ENCODE peak calls at places on chromosomes 5 and 9, in four cellular contexts. H is K562, B is HepG2, J is GM12878. Q is an unnamed sample.

GRCh38 chr5:6730407-6730806 is 17.2 kb downstream of the TENT4A start:
- DNase-seq in H (no peak), B (no peak), J (no peak), Q (no peak)

GRCh38 chr9:121814594-121814993 is 163.2 kb downstream of the DAB2IP start:
- DNase-seq in H (no peak), B (no peak), J (no peak), Q (no peak)

GRCh38 chr9:20494035-20494434 is 128.3 kb downstream of the MLLT3 start:
- DNase-seq in H (no peak), B (no peak), J (no peak), Q (no peak)

GRCh38 chr9:91089405-91090131 is 272.1 kb downstream of the AUH start:
- DNase-seq in H (peak), B (peak), J (no peak), Q (no peak)

GRCh38 chr9:36748322-36748899 is 175.7 kb downstream of the MELK start:
- DNase-seq in H (peak), B (no peak), J (no peak), Q (peak)

GRCh38 chr5:36599986-36600779 is 6.2 kb upstream of the SLC1A3 start:
- DNase-seq in H (no peak), B (no peak), J (no peak), Q (no peak)

GRCh38 chr5:73763300-73764032 is 137.5 kb downstream of the ARHGEF28 start:
- DNase-seq in H (no peak), B (peak), J (no peak), Q (no peak)

GRCh38 chr5:174320051-174320450 is 274.5 kb downstream of the NSG2 start:
- DNase-seq in H (no peak), B (no peak), J (no peak), Q (no peak)

GRCh38 chr5:31523041-31523440 is 8.9 kb downstream of the DROSHA start:
- DNase-seq in H (no peak), B (no peak), J (no peak), Q (no peak)

GRCh38 chr9:124251188-124251587 is 6.6 kb upstream of the NEK6 start:
- DNase-seq in H (no peak), B (no peak), J (no peak), Q (no peak)

GRCh38 chr5:135436856-135437795 is 10.0 kb downstream of the DCANP1 start:
- DNase-seq in H (peak), B (no peak), J (no peak), Q (no peak)

GRCh38 chr5:170635706-170636105 is 131.9 kb downstream of the KCNIP1 start:
- DNase-seq in H (no peak), B (no peak), J (no peak), Q (no peak)

GRCh38 chr5:180467028-180467427 is 27.2 kb upstream of the CNOT6 start:
- DNase-seq in H (no peak), B (no peak), J (no peak), Q (no peak)

GRCh38 chr9:137310190-137311052 is 8.3 kb upstream of the NRARP start:
- DNase-seq in H (no peak), B (no peak), J (no peak), Q (no peak)

GRCh38 chr5:140267201-140267540 is 35.7 kb downstream of the PFDN1 start:
- DNase-seq in H (no peak), B (no peak), J (no peak), Q (no peak)

GRCh38 chr9:131302244-131303075 is 12.9 kb downstream of the PLPP7 start:
- DNase-seq in H (no peak), B (no peak), J (no peak), Q (no peak)

GRCh38 chr5:154384480-154385235 is 61.1 kb upstream of the SAP30L start:
- DNase-seq in H (no peak), B (no peak), J (peak), Q (no peak)

GRCh38 chr5:134458676-134459403 is 47.2 kb upstream of the CDKN2AIPNL start:
- DNase-seq in H (no peak), B (no peak), J (no peak), Q (no peak)

GRCh38 chr5:4419276-4419675 is 720.9 kb upstream of the ADAMTS16 start:
- DNase-seq in H (no peak), B (no peak), J (no peak), Q (no peak)

GRCh38 chr5:148179234-148179824 is 11.0 kb downstream of the SPINK14 start:
- DNase-seq in H (peak), B (peak), J (peak), Q (peak)

GRCh38 chr5:140246378-140247122 is 56.4 kb downstream of the PFDN1 start:
- DNase-seq in H (no peak), B (no peak), J (no peak), Q (no peak)

DNA sequence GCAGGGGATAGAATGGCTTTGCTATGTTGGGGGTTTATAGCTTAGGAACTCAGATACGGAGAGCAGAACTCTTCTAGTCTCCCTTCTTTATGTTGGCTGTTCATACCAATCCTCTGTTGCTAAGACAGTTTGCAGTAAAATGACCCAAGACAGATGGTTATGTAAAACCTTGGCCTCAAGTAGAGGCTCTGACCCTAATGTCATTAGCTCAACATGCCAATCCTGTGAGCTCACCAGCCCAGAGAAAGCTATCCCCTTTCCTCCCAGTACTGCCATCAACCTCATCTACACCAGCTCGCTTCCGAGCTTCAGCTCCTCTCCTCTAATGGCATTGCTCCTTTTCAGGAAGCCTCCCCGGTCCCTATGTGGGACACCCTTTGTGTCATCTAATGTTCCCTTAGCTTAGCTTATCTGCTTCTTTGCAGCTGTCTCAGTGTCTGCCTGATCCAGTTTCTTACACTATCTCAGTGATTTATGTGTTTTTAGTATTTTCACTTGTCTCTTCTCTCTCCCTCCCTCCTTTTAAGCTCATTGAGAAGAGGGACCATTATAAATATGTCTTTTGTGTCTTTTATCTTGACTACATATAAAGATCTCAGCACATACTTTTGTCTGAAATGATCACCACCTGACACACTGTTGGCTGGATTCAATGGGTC is 281.3 kb upstream of the CLINT1 start:
- DNase-seq in H (no peak), B (no peak), J (no peak), Q (no peak)
- TF ChIP-seq BHLHE40 in H (no peak), B (no peak), J (no peak), Q (no peak)

GRCh38 chr5:8675182-8675581 is 806.2 kb downstream of the MTRR start:
- DNase-seq in H (no peak), B (no peak), J (no peak), Q (no peak)

GRCh38 chr5:8682381-8682780 is 813.4 kb downstream of the MTRR start:
- DNase-seq in H (no peak), B (no peak), J (no peak), Q (no peak)

GRCh38 chr5:8676731-8677130 is 807.8 kb downstream of the MTRR start:
- DNase-seq in H (no peak), B (no peak), J (no peak), Q (no peak)
- TF ChIP-seq FOXK2 in H (no peak), B (no peak), J (no peak), Q (no peak)

GRCh38 chr9:96129698-96130097 is 172.3 kb downstream of the HSD17B3 start:
- DNase-seq in H (no peak), B (no peak), J (no peak), Q (no peak)
- TF ChIP-seq BHLHE40 in H (no peak), B (no peak), J (no peak), Q (no peak)

DNA sequence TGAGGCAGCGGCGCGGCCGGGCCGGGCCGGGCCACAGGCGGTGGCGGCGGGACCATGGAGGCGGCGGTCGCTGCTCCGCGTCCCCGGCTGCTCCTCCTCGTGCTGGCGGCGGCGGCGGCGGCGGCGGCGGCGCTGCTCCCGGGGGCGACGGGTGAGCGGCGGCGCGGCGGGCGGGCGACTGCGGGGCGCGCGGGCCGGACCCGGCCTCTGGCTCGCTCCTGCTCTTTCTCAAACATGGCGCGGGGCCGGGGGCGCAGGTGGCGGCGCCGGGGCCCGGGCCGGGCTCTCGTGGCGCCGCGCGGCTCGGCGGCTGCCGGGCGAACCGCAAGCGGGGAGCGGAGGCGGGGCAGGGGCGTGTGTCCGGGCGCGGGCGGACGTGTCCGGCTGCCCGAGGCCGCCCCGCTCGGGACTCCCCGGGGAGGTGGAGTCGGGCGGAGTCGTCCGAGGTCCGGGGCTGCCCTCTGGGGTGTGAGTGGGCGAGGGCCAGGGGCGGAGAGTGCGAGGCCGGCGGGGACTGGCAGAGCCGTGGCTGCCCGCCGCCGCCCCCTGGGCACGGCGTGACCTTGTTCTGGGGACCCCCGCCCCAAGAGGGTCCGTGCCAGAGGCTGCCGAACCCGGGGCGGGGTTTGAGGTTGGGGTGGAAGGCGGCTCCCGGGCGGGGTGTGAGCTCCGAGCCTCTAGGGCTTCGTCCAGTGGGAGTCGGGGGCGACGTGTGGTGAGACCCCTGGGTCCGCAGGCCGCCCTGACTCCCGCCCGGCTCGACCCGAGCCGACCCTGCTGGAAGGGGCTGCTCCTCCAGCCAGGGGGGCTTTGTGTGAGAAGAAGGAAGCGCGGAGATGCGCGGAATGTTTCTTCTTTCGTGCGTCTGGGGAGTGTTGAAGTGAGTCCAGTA is 485 bp downstream of the TGFBR1 start:
- DNase-seq in H (peak), B (peak), J (no peak), Q (peak)
- TF ChIP-seq FOXK2 in H (no peak), B (no peak), J (no peak), Q (no peak)

GRCh38 chr5:53642006-53642405 is 81.6 kb downstream of the NDUFS4 start:
- DNase-seq in H (no peak), B (no peak), J (no peak), Q (no peak)
- TF ChIP-seq BHLHE40 in H (no peak), B (no peak), J (no peak), Q (no peak)

GRCh38 chr9:127583605-127584053 is 28.4 kb upstream of the STXBP1 start:
- DNase-seq in H (no peak), B (no peak), J (no peak), Q (no peak)
- TF ChIP-seq FOXK2 in H (no peak), B (no peak), J (no peak), Q (no peak)

DNA sequence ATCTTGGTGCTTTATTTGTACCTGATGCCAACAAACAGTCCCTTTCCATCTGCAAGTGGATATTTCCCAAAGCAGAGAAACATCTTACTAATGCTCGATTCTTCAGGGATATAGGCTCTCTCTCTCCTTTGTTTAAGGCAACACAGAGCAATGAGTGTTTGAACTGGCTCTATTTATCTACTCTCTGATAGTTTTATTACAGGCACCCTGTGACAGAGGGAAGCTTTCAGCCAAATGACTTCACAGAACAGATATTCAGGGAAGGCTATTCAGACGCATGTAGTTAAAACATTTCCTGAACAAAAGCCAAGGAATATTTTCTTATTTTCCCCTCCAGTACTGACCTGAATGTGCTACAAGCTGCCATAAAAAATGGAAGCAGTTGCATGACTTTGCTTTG is 141.8 kb downstream of the YIPF5 start:
- DNase-seq in H (no peak), B (no peak), J (no peak), Q (no peak)
- TF ChIP-seq BHLHE40 in H (no peak), B (no peak), J (no peak), Q (no peak)

GRCh38 chr5:108726446-108727091 is 21.1 kb upstream of the FER start:
- DNase-seq in H (peak), B (no peak), J (no peak), Q (no peak)
- TF ChIP-seq FOXK2 in H (peak), B (no peak), J (no peak), Q (no peak)

GRCh38 chr9:134177624-134178393 is 13.4 kb upstream of the RNU6ATAC start:
- DNase-seq in H (no peak), B (no peak), J (no peak), Q (no peak)

GRCh38 chr9:134175808-134176598 is 11.6 kb upstream of the RNU6ATAC start:
- DNase-seq in H (no peak), B (peak), J (no peak), Q (no peak)

GRCh38 chr9:134178394-134178780 is 14.0 kb upstream of the RNU6ATAC start:
- DNase-seq in H (no peak), B (no peak), J (no peak), Q (no peak)

GRCh38 chr9:134176599-134176968 is 12.2 kb upstream of the RNU6ATAC start:
- DNase-seq in H (no peak), B (no peak), J (no peak), Q (no peak)

DNA sequence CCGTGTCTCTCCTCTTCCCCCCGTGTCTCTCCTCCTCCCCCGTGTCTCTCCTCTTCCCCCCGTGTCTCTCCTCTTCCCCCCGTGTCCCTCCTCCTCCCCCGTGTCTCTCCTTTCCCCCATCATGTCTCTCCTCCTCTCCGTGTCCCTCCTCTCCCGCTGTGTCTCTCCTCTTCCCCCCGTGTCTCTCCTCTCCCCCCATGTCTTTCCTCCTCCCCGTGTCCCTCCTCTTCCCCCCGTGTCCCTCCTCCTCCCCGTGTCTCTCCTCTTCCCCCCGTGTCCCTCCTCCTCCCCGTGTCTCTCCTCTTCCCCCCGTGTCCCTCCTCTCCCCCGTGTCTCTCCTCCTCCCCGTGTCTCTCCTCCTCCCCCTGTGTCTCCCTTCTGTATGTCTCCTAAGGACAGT is 12.8 kb upstream of the RNU6ATAC start:
- DNase-seq in H (no peak), B (no peak), J (no peak), Q (no peak)
- TF ChIP-seq BHLHE40 in H (no peak), B (no peak), J (no peak), Q (no peak)

GRCh38 chr9:5479994-5480694 is 29.8 kb downstream of the CD274 start:
- DNase-seq in H (no peak), B (no peak), J (no peak), Q (no peak)
- TF ChIP-seq FOXK2 in H (no peak), B (no peak), J (no peak), Q (no peak)

Q was measured in HEK293T.